ENCODE peak calls at places on chromosome 16, in five cellular contexts. M, R, V, E and F are unnamed samples.

GRCh38 chr16:69522732-69523404 is 42.9 kb upstream of the NFAT5 start:
- DNase-seq in M (peak), R (no peak), V (peak), E (peak), F (peak)

GRCh38 chr16:68306633-68307032 is 4.1 kb downstream of the SLC7A6OS start:
- DNase-seq in M (no peak), R (no peak), V (no peak), E (no peak), F (no peak)

GRCh38 chr16:89315791-89316581 is 98.5 kb downstream of the ZNF778 start:
- DNase-seq in M (no peak), R (peak), V (peak), E (peak), F (peak)

GRCh38 chr16:54633943-54634362 is 296.7 kb upstream of the IRX5 start:
- DNase-seq in M (no peak), R (peak), V (no peak), E (no peak), F (peak)

GRCh38 chr16:88285514-88285822 is 97.3 kb upstream of the ZNF469 start:
- DNase-seq in M (no peak), R (no peak), V (no peak), E (no peak), F (no peak)

GRCh38 chr16:87702325-87702811 is 63.4 kb downstream of the KLHDC4 start:
- DNase-seq in M (peak), R (peak), V (no peak), E (peak), F (peak)

GRCh38 chr16:68411086-68411485 is 37.2 kb downstream of the SMPD3 start:
- DNase-seq in M (no peak), R (no peak), V (no peak), E (no peak), F (no peak)

GRCh38 chr16:10765772-10766171 is 22.1 kb downstream of the NUBP1 start:
- DNase-seq in M (no peak), R (no peak), V (no peak), E (peak), F (peak)

GRCh38 chr16:50155925-50156324 is 2.8 kb downstream of the TENT4B start:
- DNase-seq in M (no peak), R (no peak), V (no peak), E (no peak), F (no peak)

GRCh38 chr16:13936596-13937081 is 16.7 kb downstream of the ERCC4 start:
- DNase-seq in M (no peak), R (peak), V (peak), E (no peak), F (peak)

GRCh38 chr16:80738521-80738920 is 65.9 kb downstream of the CDYL2 start:
- DNase-seq in M (no peak), R (no peak), V (no peak), E (no peak), F (no peak)

GRCh38 chr16:81238296-81239011 is at the start of gene BCO1:
- DNase-seq in M (no peak), R (peak), V (no peak), E (no peak), F (no peak)

GRCh38 chr16:13835935-13836334 is 84.0 kb upstream of the ERCC4 start:
- DNase-seq in M (no peak), R (no peak), V (no peak), E (no peak), F (no peak)

GRCh38 chr16:86681440-86681838 is 103.1 kb downstream of the FOXL1 start:
- DNase-seq in M (no peak), R (peak), V (no peak), E (no peak), F (no peak)

GRCh38 chr16:72921106-72921505 is 126.8 kb downstream of the ZFHX3 start:
- DNase-seq in M (no peak), R (no peak), V (no peak), E (no peak), F (peak)

DNA sequence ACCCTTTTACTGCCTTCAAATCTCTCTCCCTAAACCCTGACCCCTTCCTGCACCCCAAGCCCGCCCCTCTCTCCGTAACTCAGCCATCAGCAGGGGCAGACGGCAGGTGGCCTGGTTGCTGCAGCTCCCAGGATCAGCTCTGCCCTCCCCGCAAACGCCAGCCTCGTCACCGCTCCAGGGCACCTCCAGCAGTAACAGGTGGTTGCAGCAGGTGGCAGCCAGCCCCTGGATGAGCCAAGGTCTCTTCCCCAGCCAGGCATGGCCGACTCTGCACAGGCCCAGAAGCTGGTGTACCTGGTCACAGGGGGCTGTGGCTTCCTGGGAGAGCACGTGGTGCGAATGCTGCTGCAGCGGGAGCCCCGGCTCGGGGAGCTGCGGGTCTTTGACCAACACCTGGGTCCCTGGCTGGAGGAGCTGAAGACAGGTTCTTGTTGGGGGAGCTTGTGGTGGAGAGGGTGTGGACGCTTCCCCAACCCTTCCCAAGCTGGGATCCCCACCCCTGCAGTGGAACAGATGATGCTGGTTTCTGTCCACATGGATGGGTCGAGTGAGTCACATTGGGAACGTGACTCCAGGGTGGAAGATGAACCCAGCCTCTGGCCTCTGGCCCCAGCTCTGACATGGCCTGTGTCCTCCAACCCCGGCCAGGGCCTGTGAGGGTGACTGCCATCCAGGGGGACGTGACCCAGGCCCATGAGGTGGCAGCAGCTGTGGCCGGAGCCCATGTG is 558 bp downstream of the HSD3B7 start:
- DNase-seq in M (peak), R (no peak), V (peak), E (no peak), F (no peak)
- TF ChIP-seq CTCF in M (no peak), R (no peak), V (no peak), E (no peak), F (no peak)

GRCh38 chr16:67207857-67208524 is 9.1 kb downstream of the ELMO3 start:
- DNase-seq in M (peak), R (no peak), V (peak), E (no peak), F (no peak)
- TF ChIP-seq CTCF in M (no peak), R (no peak), V (no peak), E (no peak), F (no peak)

DNA sequence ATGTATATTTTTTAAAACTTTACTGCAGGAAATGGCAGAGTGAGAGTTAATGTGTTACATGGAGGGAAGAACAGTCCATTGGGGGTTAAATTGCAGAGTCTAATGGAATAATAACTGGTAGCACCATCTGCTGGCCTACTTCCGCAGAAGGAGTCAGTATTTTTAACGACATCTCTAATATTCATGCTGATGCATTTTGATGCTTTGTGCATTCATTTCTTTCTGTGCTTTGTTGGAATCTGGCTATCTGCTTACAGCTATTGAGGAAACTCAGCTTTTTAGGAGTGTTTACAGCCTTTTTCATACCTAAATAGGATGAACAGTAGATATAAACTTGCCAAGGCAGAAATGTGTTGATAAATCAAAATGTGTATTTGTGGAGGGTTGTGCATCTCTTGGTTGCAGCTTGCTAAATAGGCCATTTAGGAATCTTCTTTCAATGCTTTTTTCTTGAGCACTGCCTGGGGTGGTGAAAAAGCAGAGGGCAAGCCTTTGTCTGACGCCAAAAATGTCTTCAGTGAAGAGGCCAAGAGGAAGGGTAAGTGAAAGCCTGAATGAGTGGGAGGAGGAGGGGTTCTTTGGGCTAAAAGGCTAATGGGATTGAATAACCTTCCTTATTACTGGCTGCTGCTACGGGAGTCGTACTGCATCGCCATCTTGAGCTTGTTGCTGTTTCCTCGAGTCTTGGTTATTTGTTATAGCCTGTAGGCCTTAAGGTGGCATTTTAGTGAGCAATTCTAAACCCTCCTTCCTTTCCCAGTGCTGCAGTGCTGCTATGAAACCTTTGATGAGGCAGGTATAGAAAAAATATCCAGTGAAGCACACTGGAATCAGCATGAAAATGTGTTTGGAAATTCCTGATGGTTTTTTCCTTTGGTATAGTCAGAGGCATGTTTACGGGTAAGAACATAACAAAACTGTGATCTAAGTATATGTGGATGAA is 153.3 kb downstream of the CHD9 start:
- DNase-seq in M (peak), R (peak), V (peak), E (peak), F (peak)
- TF ChIP-seq CTCF in M (peak), R (peak), V (peak), E (peak), F (peak)

GRCh38 chr16:64615647-64616280 is 506.1 kb downstream of the CDH11 start:
- DNase-seq in M (no peak), R (peak), V (no peak), E (no peak), F (no peak)
- TF ChIP-seq CTCF in M (no peak), R (no peak), V (no peak), E (no peak), F (no peak)